ENCODE peak calls at places on chromosomes 7 and 10, in nine cellular contexts. One of them, this sample, is unnamed.

GRCh38 chr10:12902135-12902572 is 99.4 kb downstream of the CCDC3 start:
- DNase-seq in heart right ventricle: peak; percentile 62
- DNase-seq in colonic mucosa: peak; percentile 64
- DNase-seq in upper lobe of left lung: peak; percentile 46
- DNase-seq in A549: peak; percentile 63
- DNase-seq in esophagus muscularis mucosa: no peak
- DNase-seq in adrenal gland: peak; percentile 50
- DNase-seq in CD4-positive, alpha-beta T cell: peak; percentile 9
- DNase-seq in keratinocyte: peak; percentile 2
- DNase-seq in this sample: no peak

GRCh38 chr7:101861223-101861775 is 43.9 kb downstream of the CUX1 start:
- DNase-seq in A549: no peak
- DNase-seq in upper lobe of left lung: no peak
- DNase-seq in heart right ventricle: no peak
- DNase-seq in keratinocyte: no peak
- DNase-seq in adrenal gland: no peak
- DNase-seq in CD4-positive, alpha-beta T cell: no peak
- DNase-seq in esophagus muscularis mucosa: no peak
- DNase-seq in colonic mucosa: no peak
- DNase-seq in this sample: no peak

GRCh38 chr10:75283150-75284096 is 47.7 kb upstream of the COMTD1 start:
- DNase-seq in heart right ventricle: no peak
- DNase-seq in esophagus muscularis mucosa: peak; percentile 74
- DNase-seq in keratinocyte: no peak
- DNase-seq in CD4-positive, alpha-beta T cell: no peak
- DNase-seq in upper lobe of left lung: no peak
- DNase-seq in colonic mucosa: no peak
- DNase-seq in A549: no peak
- DNase-seq in adrenal gland: peak; percentile 91
- DNase-seq in this sample: no peak

GRCh38 chr7:105674200-105675030 is 93.1 kb upstream of the EFCAB10 start:
- DNase-seq in keratinocyte: no peak
- DNase-seq in esophagus muscularis mucosa: no peak
- DNase-seq in A549: no peak
- DNase-seq in CD4-positive, alpha-beta T cell: no peak
- DNase-seq in adrenal gland: peak; percentile 75
- DNase-seq in heart right ventricle: no peak
- DNase-seq in upper lobe of left lung: no peak
- DNase-seq in colonic mucosa: no peak
- DNase-seq in this sample: no peak

GRCh38 chr10:84194424-84195043 is at the start of gene CDHR1:
- DNase-seq in A549: peak; percentile 25
- DNase-seq in colonic mucosa: peak; percentile 79
- DNase-seq in heart right ventricle: peak; percentile 17
- DNase-seq in esophagus muscularis mucosa: no peak
- DNase-seq in CD4-positive, alpha-beta T cell: no peak
- DNase-seq in adrenal gland: no peak
- DNase-seq in upper lobe of left lung: peak; percentile 41
- DNase-seq in keratinocyte: no peak
- DNase-seq in this sample: no peak

GRCh38 chr10:78630944-78631838 is 437.6 kb upstream of the ZMIZ1 start:
- DNase-seq in adrenal gland: no peak
- DNase-seq in keratinocyte: no peak
- DNase-seq in colonic mucosa: no peak
- DNase-seq in esophagus muscularis mucosa: no peak
- DNase-seq in upper lobe of left lung: no peak
- DNase-seq in A549: no peak
- DNase-seq in heart right ventricle: peak; percentile 36
- DNase-seq in CD4-positive, alpha-beta T cell: no peak
- DNase-seq in this sample: no peak

GRCh38 chr7:95636140-95636539 is 39.8 kb upstream of the PDK4 start:
- DNase-seq in adrenal gland: no peak
- DNase-seq in esophagus muscularis mucosa: no peak
- DNase-seq in colonic mucosa: no peak
- DNase-seq in heart right ventricle: no peak
- DNase-seq in CD4-positive, alpha-beta T cell: no peak
- DNase-seq in A549: no peak
- DNase-seq in keratinocyte: no peak
- DNase-seq in upper lobe of left lung: no peak
- DNase-seq in this sample: no peak

GRCh38 chr7:91512958-91513357 is 248.7 kb downstream of the FZD1 start:
- DNase-seq in heart right ventricle: no peak
- DNase-seq in adrenal gland: no peak
- DNase-seq in upper lobe of left lung: no peak
- DNase-seq in esophagus muscularis mucosa: no peak
- DNase-seq in CD4-positive, alpha-beta T cell: no peak
- DNase-seq in colonic mucosa: no peak
- DNase-seq in keratinocyte: no peak
- DNase-seq in A549: no peak
- DNase-seq in this sample: no peak

DNA sequence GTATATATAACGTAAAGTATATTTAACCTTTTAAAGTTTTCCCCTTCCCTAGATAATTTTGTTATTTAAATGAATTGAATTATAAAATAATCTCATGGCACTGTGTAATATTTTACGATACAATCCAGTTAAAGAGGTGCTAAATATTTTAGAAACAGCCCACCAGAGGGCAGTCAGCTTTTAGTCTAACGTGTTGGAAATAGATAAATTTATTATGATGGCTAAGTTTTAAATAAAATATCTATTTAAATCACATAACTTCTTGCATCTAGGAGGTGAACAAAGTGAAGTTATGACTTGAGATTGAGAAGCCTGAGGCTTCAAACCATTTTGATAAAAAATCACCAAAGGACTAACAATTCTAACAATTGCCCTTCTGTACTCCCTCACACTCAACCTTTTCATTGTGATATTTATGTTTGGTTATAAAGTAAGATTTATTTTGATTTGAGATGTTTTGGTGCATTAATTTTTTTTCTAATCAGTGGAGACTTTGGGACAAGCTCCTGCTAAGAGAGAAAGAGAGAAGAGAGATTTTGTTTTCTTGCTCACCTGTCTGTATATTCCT is 171.5 kb upstream of the SP4 start:
- DNase-seq in keratinocyte: no peak
- DNase-seq in esophagus muscularis mucosa: no peak
- DNase-seq in CD4-positive, alpha-beta T cell: no peak
- DNase-seq in adrenal gland: no peak
- DNase-seq in upper lobe of left lung: no peak
- DNase-seq in A549: peak; percentile 6
- DNase-seq in heart right ventricle: no peak
- DNase-seq in colonic mucosa: peak; percentile 19
- DNase-seq in this sample: no peak
- TF ChIP-seq CTCF in keratinocyte: no peak
- TF ChIP-seq CTCF in esophagus muscularis mucosa: peak; percentile 37
- TF ChIP-seq CTCF in CD4-positive, alpha-beta T cell: peak; percentile 71
- TF ChIP-seq CTCF in adrenal gland: no peak
- TF ChIP-seq CTCF in upper lobe of left lung: peak; percentile 22
- TF ChIP-seq CTCF in A549: peak; percentile 69
- TF ChIP-seq CTCF in heart right ventricle: no peak
- TF ChIP-seq CTCF in colonic mucosa: peak; percentile 25
- TF ChIP-seq CTCF in this sample: peak; percentile 92

GRCh38 chr7:117333168-117333567 is 10.3 kb upstream of the WNT2 start:
- DNase-seq in adrenal gland: no peak
- DNase-seq in heart right ventricle: no peak
- DNase-seq in keratinocyte: no peak
- DNase-seq in CD4-positive, alpha-beta T cell: no peak
- DNase-seq in esophagus muscularis mucosa: no peak
- DNase-seq in upper lobe of left lung: no peak
- DNase-seq in colonic mucosa: no peak
- DNase-seq in A549: no peak
- DNase-seq in this sample: no peak
- TF ChIP-seq CTCF in adrenal gland: no peak
- TF ChIP-seq CTCF in heart right ventricle: no peak
- TF ChIP-seq CTCF in keratinocyte: no peak
- TF ChIP-seq CTCF in CD4-positive, alpha-beta T cell: no peak
- TF ChIP-seq CTCF in esophagus muscularis mucosa: no peak
- TF ChIP-seq CTCF in upper lobe of left lung: no peak
- TF ChIP-seq CTCF in colonic mucosa: no peak
- TF ChIP-seq CTCF in A549: no peak
- TF ChIP-seq CTCF in this sample: peak; percentile 30

GRCh38 chr10:113993489-113993932 is 50.2 kb upstream of the ADRB1 start:
- DNase-seq in heart right ventricle: peak; percentile 62
- DNase-seq in colonic mucosa: no peak
- DNase-seq in upper lobe of left lung: no peak
- DNase-seq in A549: no peak
- DNase-seq in esophagus muscularis mucosa: no peak
- DNase-seq in adrenal gland: peak; percentile 22
- DNase-seq in CD4-positive, alpha-beta T cell: no peak
- DNase-seq in keratinocyte: no peak
- DNase-seq in this sample: no peak
- TF ChIP-seq CTCF in heart right ventricle: no peak
- TF ChIP-seq CTCF in colonic mucosa: no peak
- TF ChIP-seq CTCF in upper lobe of left lung: no peak
- TF ChIP-seq CTCF in A549: no peak
- TF ChIP-seq CTCF in esophagus muscularis mucosa: no peak
- TF ChIP-seq CTCF in adrenal gland: no peak
- TF ChIP-seq CTCF in CD4-positive, alpha-beta T cell: no peak
- TF ChIP-seq CTCF in keratinocyte: no peak
- TF ChIP-seq CTCF in this sample: peak; percentile 72

GRCh38 chr7:83362786-83363185 is 200.1 kb upstream of the PCLO start:
- DNase-seq in esophagus muscularis mucosa: no peak
- DNase-seq in A549: no peak
- DNase-seq in colonic mucosa: no peak
- DNase-seq in keratinocyte: no peak
- DNase-seq in adrenal gland: no peak
- DNase-seq in upper lobe of left lung: no peak
- DNase-seq in CD4-positive, alpha-beta T cell: no peak
- DNase-seq in heart right ventricle: no peak
- DNase-seq in this sample: no peak

GRCh38 chr7:83365746-83366145 is 203.1 kb upstream of the PCLO start:
- DNase-seq in A549: no peak
- DNase-seq in esophagus muscularis mucosa: no peak
- DNase-seq in colonic mucosa: no peak
- DNase-seq in heart right ventricle: no peak
- DNase-seq in keratinocyte: no peak
- DNase-seq in upper lobe of left lung: no peak
- DNase-seq in adrenal gland: no peak
- DNase-seq in CD4-positive, alpha-beta T cell: no peak
- DNase-seq in this sample: no peak

GRCh38 chr7:83366629-83367028 is 203.9 kb upstream of the PCLO start:
- DNase-seq in A549: no peak
- DNase-seq in adrenal gland: no peak
- DNase-seq in esophagus muscularis mucosa: no peak
- DNase-seq in upper lobe of left lung: no peak
- DNase-seq in colonic mucosa: no peak
- DNase-seq in heart right ventricle: no peak
- DNase-seq in CD4-positive, alpha-beta T cell: no peak
- DNase-seq in keratinocyte: no peak
- DNase-seq in this sample: no peak
- TF ChIP-seq CTCF in A549: peak; percentile 38
- TF ChIP-seq CTCF in adrenal gland: no peak
- TF ChIP-seq CTCF in esophagus muscularis mucosa: no peak
- TF ChIP-seq CTCF in upper lobe of left lung: no peak
- TF ChIP-seq CTCF in colonic mucosa: no peak
- TF ChIP-seq CTCF in heart right ventricle: no peak
- TF ChIP-seq CTCF in CD4-positive, alpha-beta T cell: no peak
- TF ChIP-seq CTCF in keratinocyte: no peak
- TF ChIP-seq CTCF in this sample: peak; percentile 77

GRCh38 chr7:36129048-36129534 is 24.0 kb upstream of the EEPD1 start:
- DNase-seq in esophagus muscularis mucosa: peak; percentile 92
- DNase-seq in heart right ventricle: peak; percentile 23
- DNase-seq in colonic mucosa: peak; percentile 67
- DNase-seq in A549: peak; percentile 66
- DNase-seq in CD4-positive, alpha-beta T cell: no peak
- DNase-seq in keratinocyte: no peak
- DNase-seq in adrenal gland: peak; percentile 28
- DNase-seq in upper lobe of left lung: peak; percentile 27
- DNase-seq in this sample: no peak
- TF ChIP-seq CTCF in esophagus muscularis mucosa: no peak
- TF ChIP-seq CTCF in heart right ventricle: no peak
- TF ChIP-seq CTCF in colonic mucosa: no peak
- TF ChIP-seq CTCF in A549: no peak
- TF ChIP-seq CTCF in CD4-positive, alpha-beta T cell: no peak
- TF ChIP-seq CTCF in keratinocyte: no peak
- TF ChIP-seq CTCF in adrenal gland: no peak
- TF ChIP-seq CTCF in upper lobe of left lung: no peak
- TF ChIP-seq CTCF in this sample: no peak

GRCh38 chr7:23256731-23257130 is 10.2 kb downstream of the GPNMB start:
- DNase-seq in esophagus muscularis mucosa: no peak
- DNase-seq in upper lobe of left lung: no peak
- DNase-seq in colonic mucosa: no peak
- DNase-seq in heart right ventricle: no peak
- DNase-seq in keratinocyte: no peak
- DNase-seq in CD4-positive, alpha-beta T cell: no peak
- DNase-seq in adrenal gland: no peak
- DNase-seq in A549: no peak
- DNase-seq in this sample: no peak

GRCh38 chr7:23264916-23265458 is 18.4 kb downstream of the GPNMB start:
- DNase-seq in keratinocyte: no peak
- DNase-seq in A549: no peak
- DNase-seq in esophagus muscularis mucosa: no peak
- DNase-seq in heart right ventricle: no peak
- DNase-seq in upper lobe of left lung: no peak
- DNase-seq in adrenal gland: no peak
- DNase-seq in CD4-positive, alpha-beta T cell: no peak
- DNase-seq in colonic mucosa: no peak
- DNase-seq in this sample: no peak

GRCh38 chr7:23260371-23260770 is 13.8 kb downstream of the GPNMB start:
- DNase-seq in keratinocyte: no peak
- DNase-seq in colonic mucosa: no peak
- DNase-seq in esophagus muscularis mucosa: no peak
- DNase-seq in heart right ventricle: no peak
- DNase-seq in upper lobe of left lung: no peak
- DNase-seq in CD4-positive, alpha-beta T cell: no peak
- DNase-seq in A549: no peak
- DNase-seq in adrenal gland: no peak
- DNase-seq in this sample: no peak

GRCh38 chr7:23266918-23267317 is 20.3 kb downstream of the GPNMB start:
- DNase-seq in adrenal gland: no peak
- DNase-seq in CD4-positive, alpha-beta T cell: no peak
- DNase-seq in A549: no peak
- DNase-seq in colonic mucosa: no peak
- DNase-seq in upper lobe of left lung: no peak
- DNase-seq in keratinocyte: no peak
- DNase-seq in heart right ventricle: no peak
- DNase-seq in esophagus muscularis mucosa: no peak
- DNase-seq in this sample: no peak

GRCh38 chr7:23261843-23262452 is 15.4 kb downstream of the GPNMB start:
- DNase-seq in upper lobe of left lung: peak; percentile 62
- DNase-seq in esophagus muscularis mucosa: no peak
- DNase-seq in keratinocyte: no peak
- DNase-seq in colonic mucosa: peak; percentile 45
- DNase-seq in heart right ventricle: peak; percentile 32
- DNase-seq in CD4-positive, alpha-beta T cell: peak; percentile 42
- DNase-seq in A549: peak; percentile 90
- DNase-seq in adrenal gland: peak; percentile 68
- DNase-seq in this sample: no peak
- TF ChIP-seq CTCF in upper lobe of left lung: peak; percentile 82
- TF ChIP-seq CTCF in esophagus muscularis mucosa: peak; percentile 54
- TF ChIP-seq CTCF in keratinocyte: peak; percentile 90
- TF ChIP-seq CTCF in colonic mucosa: peak; percentile 79
- TF ChIP-seq CTCF in heart right ventricle: peak; percentile 57
- TF ChIP-seq CTCF in CD4-positive, alpha-beta T cell: peak; percentile 88
- TF ChIP-seq CTCF in A549: peak; percentile 90
- TF ChIP-seq CTCF in adrenal gland: peak; percentile 72
- TF ChIP-seq CTCF in this sample: peak; percentile 97

DNA sequence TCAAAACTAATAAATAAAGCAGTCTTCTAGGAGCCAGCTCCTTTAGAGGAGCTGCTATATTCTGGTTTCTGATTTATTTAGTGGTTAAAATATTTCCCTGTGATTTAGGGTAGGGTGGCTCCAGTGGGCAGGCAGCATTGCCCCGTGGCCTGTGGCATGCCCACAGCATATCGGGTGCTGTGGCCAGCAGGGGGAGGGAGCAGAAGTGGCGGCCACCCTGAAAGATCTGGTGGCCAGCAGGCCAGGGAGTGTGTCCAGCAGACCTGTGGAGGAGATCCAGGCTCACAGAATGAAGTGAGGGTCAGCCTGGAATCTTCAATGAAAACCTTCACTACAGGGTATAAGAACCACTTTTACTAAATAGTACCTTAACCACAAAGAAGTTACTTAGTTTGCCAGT is 189.2 kb downstream of the TAX1BP1 start:
- DNase-seq in colonic mucosa: no peak
- DNase-seq in esophagus muscularis mucosa: no peak
- DNase-seq in upper lobe of left lung: no peak
- DNase-seq in adrenal gland: no peak
- DNase-seq in A549: no peak
- DNase-seq in heart right ventricle: no peak
- DNase-seq in keratinocyte: no peak
- DNase-seq in CD4-positive, alpha-beta T cell: no peak
- DNase-seq in this sample: no peak
- TF ChIP-seq CTCF in colonic mucosa: no peak
- TF ChIP-seq CTCF in esophagus muscularis mucosa: no peak
- TF ChIP-seq CTCF in upper lobe of left lung: no peak
- TF ChIP-seq CTCF in adrenal gland: no peak
- TF ChIP-seq CTCF in A549: peak; percentile 6
- TF ChIP-seq CTCF in heart right ventricle: no peak
- TF ChIP-seq CTCF in keratinocyte: no peak
- TF ChIP-seq CTCF in CD4-positive, alpha-beta T cell: no peak
- TF ChIP-seq CTCF in this sample: peak; percentile 23

This sample was measured in chondrocyte.